ENCODE peak calls at places on chromosomes 5 and 9, in four cellular contexts. R is HL-60, V is GM12878, N is K562. K is an unnamed sample.

GRCh38 chr9:95095619-95096355 is 221.7 kb downstream of the FANCC start:
- DNase-seq in N (no peak), V (no peak), R (no peak), K (no peak)

GRCh38 chr9:138009456-138010273 is 132.1 kb downstream of the CACNA1B start:
- DNase-seq in V (no peak), N (no peak), R (no peak), K (no peak)

GRCh38 chr9:129022037-129022436 is 6.1 kb downstream of the SH3GLB2 start:
- DNase-seq in R (no peak), N (no peak), V (no peak), K (no peak)

GRCh38 chr5:132464155-132464939 is 26.2 kb downstream of the IRF1 start:
- DNase-seq in V (no peak), R (no peak), N (no peak), K (no peak)

GRCh38 chr5:134267366-134268018 is 41.6 kb upstream of the PPP2CA start:
- DNase-seq in N (peak; percentile 19), R (no peak), V (no peak), K (no peak)

GRCh38 chr9:34514816-34515215 is 8.0 kb downstream of the ENHO start:
- DNase-seq in V (no peak), R (no peak), N (no peak), K (no peak)

GRCh38 chr5:91636351-91636750 is 253.2 kb upstream of the ARRDC3 start:
- DNase-seq in R (no peak), N (no peak), V (no peak), K (no peak)

GRCh38 chr5:148469446-148470062 is 85.8 kb downstream of the FBXO38 start:
- DNase-seq in R (no peak), V (no peak), N (no peak), K (no peak)

GRCh38 chr5:132215329-132215728 is 12.3 kb downstream of the P4HA2 start:
- DNase-seq in V (no peak), N (no peak), R (no peak), K (no peak)

GRCh38 chr5:127757576-127757975 is 54.4 kb downstream of the CCDC192 start:
- DNase-seq in V (peak; percentile 16), R (no peak), N (peak; percentile 14), K (peak; percentile 8)

GRCh38 chr9:127116946-127117345 is 5.5 kb downstream of the ANGPTL2 start:
- DNase-seq in N (no peak), R (no peak), V (no peak), K (peak; percentile 44)

GRCh38 chr5:112338681-112339337 is 80.3 kb downstream of the EPB41L4A start:
- DNase-seq in N (no peak), V (no peak), R (no peak), K (no peak)

GRCh38 chr5:1107167-1108007 is 4.5 kb downstream of the SLC12A7 start:
- DNase-seq in R (no peak), N (no peak), V (no peak), K (no peak)

GRCh38 chr5:103889500-103890209 is 327.1 kb upstream of the NUDT12 start:
- DNase-seq in N (no peak), R (no peak), V (peak; percentile 9), K (no peak)

GRCh38 chr5:132003170-132003744 is 8.2 kb downstream of the ACSL6 start:
- DNase-seq in N (no peak), R (no peak), V (no peak), K (no peak)

GRCh38 chr5:33311893-33312292 is 128.9 kb upstream of the TARS1 start:
- DNase-seq in N (no peak), V (no peak), R (no peak), K (no peak)

GRCh38 chr9:113581865-113582697 is 118.6 kb downstream of the RGS3 start:
- DNase-seq in N (no peak), V (peak; percentile 96), R (peak; percentile 72), K (peak; percentile 84)

GRCh38 chr5:181241393-181241975 is 2.2 kb downstream of the RACK1 start:
- DNase-seq in V (no peak), N (peak; percentile 56), R (no peak), K (no peak)

GRCh38 chr5:82164957-82165698 is 113.0 kb downstream of the RPS23 start:
- DNase-seq in N (peak; percentile 12), R (no peak), V (no peak), K (no peak)

GRCh38 chr5:164359931-164360290 is 854.5 kb downstream of the MAT2B start:
- DNase-seq in N (no peak), R (no peak), V (no peak), K (no peak)

GRCh38 chr5:122720347-122720746 is 54.5 kb upstream of the SNX2 start:
- DNase-seq in V (no peak), N (no peak), R (no peak), K (no peak)

GRCh38 chr9:108831496-108832178 is 24.1 kb downstream of the ACTL7B start:
- DNase-seq in V (no peak), N (no peak), R (no peak), K (no peak)

GRCh38 chr9:95286151-95286550 is 31.4 kb downstream of the FANCC start:
- DNase-seq in R (no peak), N (no peak), V (no peak), K (no peak)

GRCh38 chr9:90921104-90921503 is 119.5 kb downstream of the SYK start:
- DNase-seq in R (no peak), V (no peak), N (no peak), K (no peak)

GRCh38 chr5:79133657-79134451 is 22.2 kb downstream of the BHMT start:
- DNase-seq in R (peak; percentile 12), V (peak; percentile 24), N (peak; percentile 83), K (no peak)

GRCh38 chr5:122415481-122416120 is 103.6 kb downstream of the SNCAIP start:
- DNase-seq in N (peak; percentile 49), R (no peak), V (no peak), K (no peak)

GRCh38 chr5:10676224-10676623 is 84.8 kb downstream of the DAP start:
- DNase-seq in R (no peak), V (no peak), N (no peak), K (no peak)

GRCh38 chr9:135517407-135517822 is 3.8 kb upstream of the LCN1 start:
- DNase-seq in R (no peak), N (no peak), V (no peak), K (no peak)

GRCh38 chr5:67960939-67961338 is 254.6 kb upstream of the PIK3R1 start:
- DNase-seq in V (no peak), N (no peak), R (no peak), K (no peak)

GRCh38 chr5:57784106-57784505 is 301.5 kb upstream of the ACTBL2 start:
- DNase-seq in R (no peak), V (no peak), N (no peak), K (no peak)

GRCh38 chr5:42740920-42741319 is 15.7 kb upstream of the CCDC152 start:
- DNase-seq in V (no peak), R (no peak), N (no peak), K (no peak)

DNA sequence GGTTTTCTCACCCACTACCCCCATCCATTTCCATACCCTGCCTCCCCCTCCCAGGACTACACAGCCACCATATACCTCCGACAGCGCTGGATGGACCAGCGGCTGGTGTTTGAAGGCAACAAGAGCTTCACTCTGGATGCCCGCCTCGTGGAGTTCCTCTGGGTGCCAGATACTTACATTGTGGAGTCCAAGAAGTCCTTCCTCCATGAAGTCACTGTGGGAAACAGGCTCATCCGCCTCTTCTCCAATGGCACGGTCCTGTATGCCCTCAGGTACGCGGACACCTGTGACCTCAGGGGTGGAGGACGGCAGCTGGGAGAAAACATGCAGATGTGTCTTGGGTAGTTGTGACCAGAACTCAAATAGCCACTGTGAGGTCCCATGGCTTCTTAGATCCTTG is 11.6 kb downstream of the GABRP start:
- DNase-seq in R (no peak), V (no peak), N (no peak), K (no peak)
- TF ChIP-seq SPI1 in R (no peak), V (no peak), N (no peak), K (no peak)

DNA sequence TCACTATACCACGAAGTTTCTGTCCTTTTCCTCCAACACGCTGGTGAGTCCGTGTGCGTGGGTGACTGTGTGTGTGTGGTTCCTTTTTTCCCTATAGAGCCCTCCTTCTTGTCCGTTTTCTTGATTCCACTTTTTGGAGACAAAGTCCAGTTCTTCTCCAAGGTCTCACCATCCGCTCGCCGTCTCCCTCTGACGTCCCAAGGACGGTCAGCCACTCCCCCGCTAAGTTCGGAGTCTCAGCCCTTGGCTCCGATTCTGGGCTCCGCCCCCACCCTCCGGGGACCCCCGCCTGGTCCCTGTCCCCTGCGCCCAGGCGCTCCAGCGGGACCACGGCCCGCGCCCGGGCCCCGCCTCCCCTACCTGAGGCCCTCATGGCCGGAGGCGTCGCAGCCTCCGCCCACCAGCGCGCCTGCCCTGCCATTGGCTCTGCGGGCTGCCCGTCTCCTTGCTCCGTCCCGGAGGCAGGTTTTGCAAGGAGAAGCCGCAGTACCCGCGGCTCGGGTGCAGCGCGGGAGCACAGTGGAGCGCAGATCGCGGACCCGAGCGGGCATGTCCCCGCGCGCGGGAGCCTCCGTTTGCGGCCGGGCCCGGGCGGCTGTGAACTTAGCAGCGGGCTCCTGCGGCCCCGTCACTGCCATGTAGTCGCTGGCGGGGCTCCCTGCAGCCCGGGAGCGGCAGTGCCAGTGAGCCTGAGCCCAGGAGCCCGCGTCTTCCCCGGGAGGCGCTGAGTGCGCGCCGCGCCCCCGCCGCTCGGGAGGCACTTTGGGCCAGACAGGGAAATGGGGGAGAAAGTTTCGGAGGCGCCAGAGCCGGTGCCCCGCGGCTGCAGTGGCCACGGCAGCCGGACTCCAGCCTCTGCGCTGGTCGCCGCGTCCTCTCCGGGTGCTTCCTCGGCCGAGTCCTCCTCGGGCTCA is at the start of gene MAST4:
- DNase-seq in R (peak; percentile 35), V (no peak), N (peak; percentile 74), K (peak; percentile 86)
- TF ChIP-seq SPI1 in R (no peak), V (no peak), N (no peak), K (no peak)

GRCh38 chr5:169804861-169805260 is 167.8 kb downstream of the DOCK2 start:
- DNase-seq in V (no peak), N (no peak), R (no peak), K (no peak)

GRCh38 chr5:169808118-169808581 is 171.1 kb downstream of the DOCK2 start:
- DNase-seq in R (no peak), V (no peak), N (no peak), K (no peak)

GRCh38 chr5:169805937-169806700 is 169.0 kb downstream of the DOCK2 start:
- DNase-seq in V (no peak), N (no peak), R (no peak), K (no peak)

GRCh38 chr5:169803077-169803981 is 166.3 kb downstream of the DOCK2 start:
- DNase-seq in R (peak; percentile 98), N (peak; percentile 83), V (no peak), K (no peak)

DNA sequence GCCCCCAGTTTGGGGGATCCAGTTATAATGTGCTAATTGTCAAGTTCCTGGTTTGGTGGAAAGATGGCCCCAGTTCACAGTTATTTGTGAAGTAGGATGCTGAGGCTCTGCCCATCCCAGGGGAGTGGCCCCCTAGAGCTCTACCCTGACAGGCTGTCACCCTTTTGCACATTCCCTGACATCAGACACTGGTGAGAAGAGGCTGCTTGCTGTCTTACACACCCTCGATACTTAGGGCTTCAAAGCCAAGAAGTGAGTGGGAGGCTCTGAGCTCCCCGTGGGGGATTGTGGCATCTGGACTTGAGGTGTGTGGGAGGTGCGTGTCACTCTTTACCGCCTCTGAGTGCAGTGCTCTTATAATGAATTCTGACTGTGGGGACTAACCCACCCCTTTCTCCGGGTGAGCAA is 168.5 kb downstream of the DOCK2 start:
- DNase-seq in N (peak; percentile 43), V (peak; percentile 94), R (no peak), K (peak; percentile 30)
- TF ChIP-seq SPI1 in N (no peak), V (no peak), R (no peak), K (no peak)

DNA sequence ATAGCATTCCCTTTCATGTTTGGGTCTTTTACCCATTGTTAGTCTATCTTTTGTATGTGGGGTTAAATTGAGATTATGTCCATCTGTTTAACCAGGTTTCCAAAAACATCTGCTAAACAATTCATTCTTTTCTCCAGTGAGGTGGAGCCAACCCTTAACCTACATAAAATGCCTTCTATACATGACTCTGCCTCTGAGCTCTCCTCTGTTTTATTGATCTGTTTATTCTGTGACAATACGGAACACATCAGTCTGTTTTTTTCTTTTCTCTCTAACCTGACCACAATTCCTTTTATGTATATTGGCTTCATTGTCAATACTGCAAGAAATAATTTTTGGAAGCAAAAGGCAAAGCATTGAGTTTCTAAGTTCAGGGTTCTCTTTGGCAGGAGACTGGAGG is 9.9 kb upstream of the ARL15 start:
- DNase-seq in N (no peak), V (no peak), R (no peak), K (no peak)
- TF ChIP-seq SPI1 in N (no peak), V (no peak), R (no peak), K (no peak)

K was measured in GM12891.